ENCODE peak calls at places on chromosomes 1 and 21, in eight cellular contexts. O, W, J, T, U, Q, F and R are unnamed samples.

GRCh38 chr1:14757260-14757625 is 158.8 kb downstream of the KAZN start:
- DNase-seq in O (no peak), W (no peak), J (no peak), T (no peak), U (no peak), Q (no peak), F (no peak), R (no peak)

GRCh38 chr1:230863449-230863848 is 4.9 kb downstream of the C1orf198 start:
- DNase-seq in O (no peak), W (no peak), J (no peak), T (no peak), U (no peak), Q (no peak), F (peak; percentile 26), R (no peak)

GRCh38 chr1:60560701-60561100 is 487.1 kb upstream of the C1orf87 start:
- DNase-seq in O (no peak), W (no peak), J (no peak), T (no peak), U (no peak), Q (no peak), F (no peak), R (no peak)

GRCh38 chr1:62436466-62437272 is at the start of gene USP1:
- DNase-seq in O (peak; percentile 99), W (peak; percentile 99), J (peak; percentile 100), T (peak; percentile 94), U (peak; percentile 100), Q (peak; percentile 100), F (peak; percentile 99), R (peak; percentile 99)

GRCh38 chr1:4485398-4485797 is 169.0 kb upstream of the AJAP1 start:
- DNase-seq in O (no peak), W (no peak), J (no peak), T (no peak), U (no peak), Q (no peak), F (no peak), R (no peak)

GRCh38 chr1:217153361-217153760 is 430.1 kb upstream of the ESRRG start:
- DNase-seq in O (no peak), W (no peak), J (no peak), T (no peak), U (no peak), Q (no peak), F (no peak), R (no peak)

GRCh38 chr1:119742193-119742592 is 26.5 kb downstream of the HMGCS2 start:
- DNase-seq in O (peak; percentile 34), W (no peak), J (no peak), T (no peak), U (peak; percentile 20), Q (no peak), F (no peak), R (no peak)

GRCh38 chr1:151935154-151935553 is 25.8 kb upstream of the THEM4 start:
- DNase-seq in O (peak; percentile 43), W (no peak), J (no peak), T (no peak), U (peak; percentile 41), Q (no peak), F (no peak), R (no peak)

GRCh38 chr1:25549273-25550154 is 6.1 kb downstream of the LDLRAP1 start:
- DNase-seq in O (no peak), W (no peak), J (peak; percentile 62), T (no peak), U (peak; percentile 60), Q (peak; percentile 77), F (no peak), R (peak; percentile 96)

GRCh38 chr1:230400007-230400344 is 26.2 kb downstream of the PGBD5 start:
- DNase-seq in O (no peak), W (no peak), J (no peak), T (no peak), U (no peak), Q (no peak), F (no peak), R (no peak)

GRCh38 chr21:36929622-36930021 is 36.8 kb downstream of the HLCS start:
- DNase-seq in O (no peak), W (peak; percentile 32), J (no peak), T (no peak), U (no peak), Q (peak; percentile 35), F (no peak), R (no peak)

GRCh38 chr1:51242546-51242945 is 6.5 kb downstream of the RNF11 start:
- DNase-seq in O (no peak), W (no peak), J (no peak), T (no peak), U (no peak), Q (peak; percentile 11), F (no peak), R (no peak)

GRCh38 chr1:15578921-15579682 is 5.7 kb downstream of the AGMAT start:
- DNase-seq in O (no peak), W (no peak), J (no peak), T (no peak), U (no peak), Q (no peak), F (no peak), R (peak; percentile 67)

GRCh38 chr1:242318140-242318539 is 206.4 kb downstream of the PLD5 start:
- DNase-seq in O (no peak), W (no peak), J (no peak), T (no peak), U (no peak), Q (no peak), F (no peak), R (no peak)

GRCh38 chr21:30372139-30372770 is at the start of gene KRTAP13-2:
- DNase-seq in O (no peak), W (no peak), J (no peak), T (no peak), U (no peak), Q (no peak), F (no peak), R (no peak)

GRCh38 chr1:31814041-31814511 is 1.7 kb downstream of the SPOCD1 start:
- DNase-seq in O (no peak), W (no peak), J (no peak), T (no peak), U (no peak), Q (no peak), F (no peak), R (no peak)

GRCh38 chr1:162279099-162279498 is 97.6 kb downstream of the SPATA46 start:
- DNase-seq in O (no peak), W (peak; percentile 59), J (no peak), T (no peak), U (no peak), Q (no peak), F (peak; percentile 55), R (no peak)

GRCh38 chr1:162275622-162276175 is 101.0 kb downstream of the SPATA46 start:
- DNase-seq in O (no peak), W (no peak), J (no peak), T (no peak), U (no peak), Q (no peak), F (no peak), R (no peak)

GRCh38 chr1:162271972-162272371 is 104.7 kb downstream of the SPATA46 start:
- DNase-seq in O (peak; percentile 68), W (peak; percentile 48), J (no peak), T (no peak), U (no peak), Q (no peak), F (no peak), R (no peak)

GRCh38 chr1:162276493-162276892 is 100.2 kb downstream of the SPATA46 start:
- DNase-seq in O (no peak), W (no peak), J (peak; percentile 61), T (no peak), U (no peak), Q (peak; percentile 16), F (peak; percentile 38), R (no peak)
- TF ChIP-seq CTCF in O (peak; percentile 47), W (peak; percentile 33), J (peak; percentile 18), T (peak; percentile 53), U (peak; percentile 32), Q (no peak), F (peak; percentile 45), R (peak; percentile 27)

GRCh38 chr1:91245437-91245836 is 159.2 kb downstream of the HFM1 start:
- DNase-seq in O (no peak), W (no peak), J (no peak), T (no peak), U (no peak), Q (no peak), F (no peak), R (no peak)

GRCh38 chr1:91243171-91243570 is 161.5 kb downstream of the HFM1 start:
- DNase-seq in O (no peak), W (no peak), J (no peak), T (no peak), U (no peak), Q (no peak), F (no peak), R (no peak)

DNA sequence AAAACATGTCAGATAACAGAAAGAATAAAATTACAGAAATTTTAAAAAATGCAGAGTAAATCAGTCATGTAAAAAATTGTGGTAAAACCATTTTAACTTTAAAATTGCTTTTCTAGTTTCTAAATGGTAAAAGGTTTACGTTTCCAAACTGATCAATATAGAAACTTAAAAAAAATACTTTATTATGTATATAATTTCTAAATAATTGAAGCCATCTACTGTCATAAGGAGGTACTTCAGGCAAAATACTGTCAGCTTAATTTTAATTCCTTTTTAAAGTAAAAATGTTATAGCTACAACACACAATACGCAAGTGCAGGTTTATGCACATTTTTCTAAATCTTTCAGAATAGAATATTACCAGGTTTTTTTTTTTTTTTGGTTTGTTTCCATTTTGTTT is 159.9 kb downstream of the HFM1 start:
- DNase-seq in O (no peak), W (no peak), J (no peak), T (no peak), U (no peak), Q (no peak), F (no peak), R (no peak)
- TF ChIP-seq CTCF in O (peak; percentile 16), W (no peak), J (peak; percentile 12), T (peak; percentile 46), U (no peak), Q (no peak), F (no peak), R (no peak)

GRCh38 chr1:220485131-220485530 is 42.8 kb upstream of the MARK1 start:
- DNase-seq in O (no peak), W (no peak), J (no peak), T (no peak), U (no peak), Q (no peak), F (no peak), R (no peak)
- TF ChIP-seq CTCF in O (no peak), W (no peak), J (no peak), T (no peak), U (no peak), Q (no peak), F (no peak), R (no peak)

DNA sequence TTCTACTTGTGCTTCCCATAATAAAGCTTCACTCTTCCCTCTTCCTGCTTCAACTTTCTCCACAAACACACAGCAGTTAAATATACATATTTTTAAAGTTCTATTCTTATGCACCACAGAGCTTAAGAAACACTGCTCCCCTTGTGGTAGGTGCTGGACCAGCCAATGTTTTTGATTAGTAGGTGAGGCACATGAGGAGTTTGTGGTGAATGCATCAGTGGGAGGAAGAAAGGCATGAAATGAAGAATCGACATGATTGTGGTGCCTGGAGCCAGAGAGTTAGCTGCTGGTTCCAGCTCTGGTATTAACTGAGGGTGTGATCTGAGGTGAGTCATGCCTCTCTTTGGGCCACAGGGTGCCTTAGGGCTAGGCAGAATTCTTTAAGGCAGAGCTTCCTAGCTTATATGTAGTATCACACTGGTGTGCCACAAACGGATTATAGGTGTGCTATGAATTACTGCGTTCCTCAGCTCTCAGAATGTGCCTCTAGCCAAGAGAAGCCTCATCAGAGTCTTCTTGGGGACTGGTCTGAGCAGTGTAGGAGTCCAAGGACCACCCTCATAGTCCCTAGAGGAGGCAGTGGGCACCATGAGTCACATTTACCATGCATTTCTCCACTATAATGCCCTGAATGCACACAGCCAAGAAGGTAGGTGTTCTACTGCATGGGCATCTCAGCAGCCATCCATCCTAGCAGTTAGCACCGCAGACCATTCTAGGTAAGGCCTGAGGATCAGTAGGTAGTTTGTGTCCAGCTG is 97.4 kb upstream of the SGIP1 start:
- DNase-seq in O (peak; percentile 65), W (no peak), J (peak; percentile 71), T (no peak), U (peak; percentile 80), Q (peak; percentile 98), F (no peak), R (peak; percentile 87)
- TF ChIP-seq CTCF in O (peak; percentile 63), W (peak; percentile 4), J (peak; percentile 51), T (peak; percentile 39), U (peak; percentile 50), Q (peak; percentile 62), F (peak; percentile 51), R (peak; percentile 81)